ENCODE peak calls at places on chromosomes 3 and 15, in ten cellular contexts. One of them, this sample, is unnamed.

GRCh38 chr3:49671291-49672288 is 2.6 kb upstream of the APEH start:
- DNase-seq in HT1080: peak; percentile 74
- DNase-seq in Daoy: peak; percentile 58
- DNase-seq in AG10803: peak; percentile 51
- DNase-seq in uterus: peak; percentile 44
- DNase-seq in effector CD4-positive, alpha-beta T cell: peak; percentile 59
- DNase-seq in CD8-positive, alpha-beta memory T cell: peak; percentile 63
- DNase-seq in left lung: peak; percentile 64
- DNase-seq in stimulated activated CD4-positive, alpha-beta T cell treated with anti-CD3 and anti-CD28 coated beads, Interleukin-1b, Interleukin-23, amount 100 ng/mL, for 4 hours: peak; percentile 63
- DNase-seq in B cell: peak; percentile 73
- DNase-seq in this sample: no peak

GRCh38 chr15:81279621-81280051 is 44.3 kb downstream of the STARD5 start:
- DNase-seq in CD8-positive, alpha-beta memory T cell: no peak
- DNase-seq in left lung: no peak
- DNase-seq in Daoy: peak; percentile 17
- DNase-seq in effector CD4-positive, alpha-beta T cell: no peak
- DNase-seq in B cell: no peak
- DNase-seq in HT1080: no peak
- DNase-seq in stimulated activated CD4-positive, alpha-beta T cell treated with anti-CD3 and anti-CD28 coated beads, Interleukin-1b, Interleukin-23, amount 100 ng/mL, for 4 hours: no peak
- DNase-seq in AG10803: peak; percentile 43
- DNase-seq in uterus: no peak
- DNase-seq in this sample: no peak

GRCh38 chr15:31488437-31489204 is 162.0 kb downstream of the KLF13 start:
- DNase-seq in HT1080: peak; percentile 74
- DNase-seq in B cell: peak; percentile 84
- DNase-seq in stimulated activated CD4-positive, alpha-beta T cell treated with anti-CD3 and anti-CD28 coated beads, Interleukin-1b, Interleukin-23, amount 100 ng/mL, for 4 hours: peak; percentile 31
- DNase-seq in effector CD4-positive, alpha-beta T cell: no peak
- DNase-seq in uterus: peak; percentile 67
- DNase-seq in CD8-positive, alpha-beta memory T cell: peak; percentile 55
- DNase-seq in left lung: peak; percentile 71
- DNase-seq in AG10803: peak; percentile 90
- DNase-seq in Daoy: peak; percentile 76
- DNase-seq in this sample: peak; percentile 28

GRCh38 chr3:77091809-77092208 is 51.9 kb downstream of the ROBO2 start:
- DNase-seq in Daoy: no peak
- DNase-seq in left lung: no peak
- DNase-seq in B cell: no peak
- DNase-seq in stimulated activated CD4-positive, alpha-beta T cell treated with anti-CD3 and anti-CD28 coated beads, Interleukin-1b, Interleukin-23, amount 100 ng/mL, for 4 hours: no peak
- DNase-seq in uterus: no peak
- DNase-seq in AG10803: no peak
- DNase-seq in CD8-positive, alpha-beta memory T cell: no peak
- DNase-seq in HT1080: no peak
- DNase-seq in effector CD4-positive, alpha-beta T cell: no peak
- DNase-seq in this sample: no peak

GRCh38 chr3:47394867-47395266 is 14.0 kb downstream of the PTPN23 start:
- DNase-seq in HT1080: no peak
- DNase-seq in B cell: no peak
- DNase-seq in Daoy: no peak
- DNase-seq in uterus: no peak
- DNase-seq in left lung: no peak
- DNase-seq in stimulated activated CD4-positive, alpha-beta T cell treated with anti-CD3 and anti-CD28 coated beads, Interleukin-1b, Interleukin-23, amount 100 ng/mL, for 4 hours: no peak
- DNase-seq in CD8-positive, alpha-beta memory T cell: no peak
- DNase-seq in effector CD4-positive, alpha-beta T cell: no peak
- DNase-seq in AG10803: no peak
- DNase-seq in this sample: no peak

GRCh38 chr3:161295325-161295724 is 74.2 kb downstream of the NMD3 start:
- DNase-seq in left lung: no peak
- DNase-seq in stimulated activated CD4-positive, alpha-beta T cell treated with anti-CD3 and anti-CD28 coated beads, Interleukin-1b, Interleukin-23, amount 100 ng/mL, for 4 hours: no peak
- DNase-seq in B cell: no peak
- DNase-seq in AG10803: peak; percentile 9
- DNase-seq in HT1080: peak; percentile 64
- DNase-seq in Daoy: peak; percentile 68
- DNase-seq in effector CD4-positive, alpha-beta T cell: no peak
- DNase-seq in uterus: no peak
- DNase-seq in CD8-positive, alpha-beta memory T cell: no peak
- DNase-seq in this sample: no peak

GRCh38 chr3:56835626-56836025 is 33.9 kb upstream of the ARHGEF3 start:
- DNase-seq in effector CD4-positive, alpha-beta T cell: no peak
- DNase-seq in AG10803: no peak
- DNase-seq in B cell: no peak
- DNase-seq in Daoy: no peak
- DNase-seq in uterus: no peak
- DNase-seq in HT1080: peak; percentile 64
- DNase-seq in left lung: no peak
- DNase-seq in stimulated activated CD4-positive, alpha-beta T cell treated with anti-CD3 and anti-CD28 coated beads, Interleukin-1b, Interleukin-23, amount 100 ng/mL, for 4 hours: no peak
- DNase-seq in CD8-positive, alpha-beta memory T cell: no peak
- DNase-seq in this sample: no peak

GRCh38 chr3:111538687-111539086 is 3.3 kb upstream of the CD96 start:
- DNase-seq in B cell: no peak
- DNase-seq in uterus: no peak
- DNase-seq in stimulated activated CD4-positive, alpha-beta T cell treated with anti-CD3 and anti-CD28 coated beads, Interleukin-1b, Interleukin-23, amount 100 ng/mL, for 4 hours: no peak
- DNase-seq in HT1080: peak; percentile 72
- DNase-seq in Daoy: peak; percentile 59
- DNase-seq in left lung: no peak
- DNase-seq in CD8-positive, alpha-beta memory T cell: peak; percentile 22
- DNase-seq in effector CD4-positive, alpha-beta T cell: no peak
- DNase-seq in AG10803: no peak
- DNase-seq in this sample: no peak

GRCh38 chr15:66138882-66139281 is 114.7 kb downstream of the MEGF11 start:
- DNase-seq in effector CD4-positive, alpha-beta T cell: no peak
- DNase-seq in uterus: no peak
- DNase-seq in left lung: no peak
- DNase-seq in Daoy: no peak
- DNase-seq in stimulated activated CD4-positive, alpha-beta T cell treated with anti-CD3 and anti-CD28 coated beads, Interleukin-1b, Interleukin-23, amount 100 ng/mL, for 4 hours: no peak
- DNase-seq in AG10803: no peak
- DNase-seq in CD8-positive, alpha-beta memory T cell: no peak
- DNase-seq in B cell: no peak
- DNase-seq in HT1080: no peak
- DNase-seq in this sample: no peak

GRCh38 chr15:75651810-75652543 is 4.3 kb downstream of the SNX33 start:
- DNase-seq in B cell: no peak
- DNase-seq in Daoy: no peak
- DNase-seq in AG10803: no peak
- DNase-seq in uterus: no peak
- DNase-seq in CD8-positive, alpha-beta memory T cell: no peak
- DNase-seq in effector CD4-positive, alpha-beta T cell: no peak
- DNase-seq in stimulated activated CD4-positive, alpha-beta T cell treated with anti-CD3 and anti-CD28 coated beads, Interleukin-1b, Interleukin-23, amount 100 ng/mL, for 4 hours: no peak
- DNase-seq in left lung: no peak
- DNase-seq in HT1080: no peak
- DNase-seq in this sample: no peak

GRCh38 chr3:49654955-49655556 is 19.1 kb upstream of the APEH start:
- DNase-seq in B cell: no peak
- DNase-seq in HT1080: no peak
- DNase-seq in AG10803: no peak
- DNase-seq in effector CD4-positive, alpha-beta T cell: no peak
- DNase-seq in stimulated activated CD4-positive, alpha-beta T cell treated with anti-CD3 and anti-CD28 coated beads, Interleukin-1b, Interleukin-23, amount 100 ng/mL, for 4 hours: no peak
- DNase-seq in CD8-positive, alpha-beta memory T cell: no peak
- DNase-seq in left lung: no peak
- DNase-seq in Daoy: no peak
- DNase-seq in uterus: no peak
- DNase-seq in this sample: peak; percentile 69

GRCh38 chr3:123795471-123796251 is 88.5 kb downstream of the MYLK start:
- DNase-seq in effector CD4-positive, alpha-beta T cell: no peak
- DNase-seq in left lung: no peak
- DNase-seq in stimulated activated CD4-positive, alpha-beta T cell treated with anti-CD3 and anti-CD28 coated beads, Interleukin-1b, Interleukin-23, amount 100 ng/mL, for 4 hours: no peak
- DNase-seq in AG10803: no peak
- DNase-seq in HT1080: no peak
- DNase-seq in Daoy: no peak
- DNase-seq in CD8-positive, alpha-beta memory T cell: no peak
- DNase-seq in uterus: no peak
- DNase-seq in B cell: no peak
- DNase-seq in this sample: no peak

GRCh38 chr3:64184621-64185020 is 40.6 kb downstream of the PRICKLE2 start:
- DNase-seq in left lung: no peak
- DNase-seq in effector CD4-positive, alpha-beta T cell: no peak
- DNase-seq in AG10803: peak; percentile 75
- DNase-seq in B cell: no peak
- DNase-seq in uterus: no peak
- DNase-seq in stimulated activated CD4-positive, alpha-beta T cell treated with anti-CD3 and anti-CD28 coated beads, Interleukin-1b, Interleukin-23, amount 100 ng/mL, for 4 hours: no peak
- DNase-seq in CD8-positive, alpha-beta memory T cell: no peak
- DNase-seq in HT1080: peak; percentile 74
- DNase-seq in Daoy: peak; percentile 65
- DNase-seq in this sample: no peak

GRCh38 chr3:176087066-176087697 is 1110.1 kb downstream of the TBL1XR1 start:
- DNase-seq in left lung: no peak
- DNase-seq in Daoy: no peak
- DNase-seq in stimulated activated CD4-positive, alpha-beta T cell treated with anti-CD3 and anti-CD28 coated beads, Interleukin-1b, Interleukin-23, amount 100 ng/mL, for 4 hours: no peak
- DNase-seq in AG10803: no peak
- DNase-seq in uterus: no peak
- DNase-seq in CD8-positive, alpha-beta memory T cell: no peak
- DNase-seq in B cell: no peak
- DNase-seq in HT1080: no peak
- DNase-seq in effector CD4-positive, alpha-beta T cell: no peak
- DNase-seq in this sample: no peak

GRCh38 chr15:74315626-74316025 is 51.8 kb downstream of the CYP11A1 start:
- DNase-seq in Daoy: peak; percentile 61
- DNase-seq in effector CD4-positive, alpha-beta T cell: no peak
- DNase-seq in stimulated activated CD4-positive, alpha-beta T cell treated with anti-CD3 and anti-CD28 coated beads, Interleukin-1b, Interleukin-23, amount 100 ng/mL, for 4 hours: no peak
- DNase-seq in uterus: no peak
- DNase-seq in HT1080: peak; percentile 56
- DNase-seq in AG10803: no peak
- DNase-seq in B cell: no peak
- DNase-seq in CD8-positive, alpha-beta memory T cell: no peak
- DNase-seq in left lung: no peak
- DNase-seq in this sample: no peak

GRCh38 chr3:97264180-97264579 is 449.8 kb downstream of the EPHA6 start:
- DNase-seq in effector CD4-positive, alpha-beta T cell: no peak
- DNase-seq in left lung: no peak
- DNase-seq in stimulated activated CD4-positive, alpha-beta T cell treated with anti-CD3 and anti-CD28 coated beads, Interleukin-1b, Interleukin-23, amount 100 ng/mL, for 4 hours: no peak
- DNase-seq in uterus: no peak
- DNase-seq in Daoy: no peak
- DNase-seq in CD8-positive, alpha-beta memory T cell: no peak
- DNase-seq in HT1080: no peak
- DNase-seq in AG10803: no peak
- DNase-seq in B cell: no peak
- DNase-seq in this sample: no peak

GRCh38 chr3:178451799-178452198 is 84.4 kb upstream of the KCNMB2 start:
- DNase-seq in left lung: no peak
- DNase-seq in CD8-positive, alpha-beta memory T cell: no peak
- DNase-seq in B cell: no peak
- DNase-seq in HT1080: no peak
- DNase-seq in Daoy: no peak
- DNase-seq in stimulated activated CD4-positive, alpha-beta T cell treated with anti-CD3 and anti-CD28 coated beads, Interleukin-1b, Interleukin-23, amount 100 ng/mL, for 4 hours: no peak
- DNase-seq in effector CD4-positive, alpha-beta T cell: no peak
- DNase-seq in uterus: no peak
- DNase-seq in AG10803: no peak
- DNase-seq in this sample: no peak

GRCh38 chr3:8482960-8483665 is 18.5 kb upstream of the LMCD1 start:
- DNase-seq in uterus: peak; percentile 71
- DNase-seq in effector CD4-positive, alpha-beta T cell: no peak
- DNase-seq in left lung: peak; percentile 74
- DNase-seq in HT1080: peak; percentile 96
- DNase-seq in B cell: no peak
- DNase-seq in CD8-positive, alpha-beta memory T cell: no peak
- DNase-seq in stimulated activated CD4-positive, alpha-beta T cell treated with anti-CD3 and anti-CD28 coated beads, Interleukin-1b, Interleukin-23, amount 100 ng/mL, for 4 hours: no peak
- DNase-seq in Daoy: peak; percentile 93
- DNase-seq in AG10803: peak; percentile 99
- DNase-seq in this sample: no peak

GRCh38 chr3:196397941-196398340 is 34.3 kb downstream of the UBXN7 start:
- DNase-seq in uterus: no peak
- DNase-seq in CD8-positive, alpha-beta memory T cell: no peak
- DNase-seq in effector CD4-positive, alpha-beta T cell: no peak
- DNase-seq in AG10803: no peak
- DNase-seq in Daoy: no peak
- DNase-seq in stimulated activated CD4-positive, alpha-beta T cell treated with anti-CD3 and anti-CD28 coated beads, Interleukin-1b, Interleukin-23, amount 100 ng/mL, for 4 hours: no peak
- DNase-seq in left lung: no peak
- DNase-seq in B cell: no peak
- DNase-seq in HT1080: no peak
- DNase-seq in this sample: no peak

GRCh38 chr3:31204026-31204795 is 309.8 kb upstream of the GADL1 start:
- DNase-seq in HT1080: no peak
- DNase-seq in effector CD4-positive, alpha-beta T cell: no peak
- DNase-seq in stimulated activated CD4-positive, alpha-beta T cell treated with anti-CD3 and anti-CD28 coated beads, Interleukin-1b, Interleukin-23, amount 100 ng/mL, for 4 hours: no peak
- DNase-seq in AG10803: no peak
- DNase-seq in Daoy: no peak
- DNase-seq in left lung: no peak
- DNase-seq in CD8-positive, alpha-beta memory T cell: no peak
- DNase-seq in B cell: no peak
- DNase-seq in uterus: no peak
- DNase-seq in this sample: no peak

GRCh38 chr15:85837011-85837433 is 42.3 kb upstream of the KLHL25 start:
- DNase-seq in CD8-positive, alpha-beta memory T cell: no peak
- DNase-seq in B cell: no peak
- DNase-seq in uterus: no peak
- DNase-seq in left lung: no peak
- DNase-seq in stimulated activated CD4-positive, alpha-beta T cell treated with anti-CD3 and anti-CD28 coated beads, Interleukin-1b, Interleukin-23, amount 100 ng/mL, for 4 hours: no peak
- DNase-seq in AG10803: no peak
- DNase-seq in effector CD4-positive, alpha-beta T cell: no peak
- DNase-seq in Daoy: peak; percentile 19
- DNase-seq in HT1080: peak; percentile 47
- DNase-seq in this sample: no peak

GRCh38 chr3:147655236-147655635 is 246.1 kb downstream of the ZIC1 start:
- DNase-seq in AG10803: peak; percentile 77
- DNase-seq in B cell: no peak
- DNase-seq in stimulated activated CD4-positive, alpha-beta T cell treated with anti-CD3 and anti-CD28 coated beads, Interleukin-1b, Interleukin-23, amount 100 ng/mL, for 4 hours: no peak
- DNase-seq in uterus: no peak
- DNase-seq in CD8-positive, alpha-beta memory T cell: no peak
- DNase-seq in left lung: no peak
- DNase-seq in HT1080: peak; percentile 20
- DNase-seq in Daoy: peak; percentile 22
- DNase-seq in effector CD4-positive, alpha-beta T cell: no peak
- DNase-seq in this sample: no peak

GRCh38 chr15:27671794-27672438 is 427.2 kb downstream of the OCA2 start:
- DNase-seq in uterus: no peak
- DNase-seq in stimulated activated CD4-positive, alpha-beta T cell treated with anti-CD3 and anti-CD28 coated beads, Interleukin-1b, Interleukin-23, amount 100 ng/mL, for 4 hours: no peak
- DNase-seq in B cell: no peak
- DNase-seq in HT1080: no peak
- DNase-seq in AG10803: no peak
- DNase-seq in Daoy: no peak
- DNase-seq in left lung: no peak
- DNase-seq in effector CD4-positive, alpha-beta T cell: no peak
- DNase-seq in CD8-positive, alpha-beta memory T cell: no peak
- DNase-seq in this sample: no peak

GRCh38 chr15:49900036-49900435 is 219.0 kb downstream of the ATP8B4 start:
- DNase-seq in AG10803: peak; percentile 76
- DNase-seq in stimulated activated CD4-positive, alpha-beta T cell treated with anti-CD3 and anti-CD28 coated beads, Interleukin-1b, Interleukin-23, amount 100 ng/mL, for 4 hours: no peak
- DNase-seq in B cell: no peak
- DNase-seq in HT1080: no peak
- DNase-seq in Daoy: no peak
- DNase-seq in left lung: no peak
- DNase-seq in CD8-positive, alpha-beta memory T cell: no peak
- DNase-seq in effector CD4-positive, alpha-beta T cell: no peak
- DNase-seq in uterus: no peak
- DNase-seq in this sample: no peak

GRCh38 chr3:73432021-73432722 is 192.6 kb downstream of the PDZRN3 start:
- DNase-seq in B cell: no peak
- DNase-seq in stimulated activated CD4-positive, alpha-beta T cell treated with anti-CD3 and anti-CD28 coated beads, Interleukin-1b, Interleukin-23, amount 100 ng/mL, for 4 hours: no peak
- DNase-seq in HT1080: peak; percentile 33
- DNase-seq in left lung: no peak
- DNase-seq in effector CD4-positive, alpha-beta T cell: no peak
- DNase-seq in Daoy: peak; percentile 22
- DNase-seq in uterus: peak; percentile 56
- DNase-seq in AG10803: peak; percentile 58
- DNase-seq in CD8-positive, alpha-beta memory T cell: no peak
- DNase-seq in this sample: no peak

GRCh38 chr3:46690798-46691197 is 2.7 kb downstream of the ALS2CL start:
- DNase-seq in AG10803: no peak
- DNase-seq in uterus: peak; percentile 37
- DNase-seq in left lung: peak; percentile 70
- DNase-seq in CD8-positive, alpha-beta memory T cell: no peak
- DNase-seq in stimulated activated CD4-positive, alpha-beta T cell treated with anti-CD3 and anti-CD28 coated beads, Interleukin-1b, Interleukin-23, amount 100 ng/mL, for 4 hours: no peak
- DNase-seq in Daoy: no peak
- DNase-seq in effector CD4-positive, alpha-beta T cell: no peak
- DNase-seq in B cell: no peak
- DNase-seq in HT1080: peak; percentile 17
- DNase-seq in this sample: no peak

GRCh38 chr15:50675524-50676144 is 11.0 kb downstream of the TRPM7 start:
- DNase-seq in effector CD4-positive, alpha-beta T cell: no peak
- DNase-seq in HT1080: peak; percentile 11
- DNase-seq in AG10803: peak; percentile 50
- DNase-seq in uterus: no peak
- DNase-seq in B cell: no peak
- DNase-seq in stimulated activated CD4-positive, alpha-beta T cell treated with anti-CD3 and anti-CD28 coated beads, Interleukin-1b, Interleukin-23, amount 100 ng/mL, for 4 hours: no peak
- DNase-seq in CD8-positive, alpha-beta memory T cell: peak; percentile 24
- DNase-seq in Daoy: no peak
- DNase-seq in left lung: no peak
- DNase-seq in this sample: no peak

GRCh38 chr3:37990527-37990926 is at the start of gene VILL:
- DNase-seq in effector CD4-positive, alpha-beta T cell: no peak
- DNase-seq in CD8-positive, alpha-beta memory T cell: no peak
- DNase-seq in Daoy: peak; percentile 29
- DNase-seq in B cell: no peak
- DNase-seq in left lung: peak; percentile 78
- DNase-seq in uterus: no peak
- DNase-seq in stimulated activated CD4-positive, alpha-beta T cell treated with anti-CD3 and anti-CD28 coated beads, Interleukin-1b, Interleukin-23, amount 100 ng/mL, for 4 hours: no peak
- DNase-seq in HT1080: peak; percentile 30
- DNase-seq in AG10803: no peak
- DNase-seq in this sample: no peak